ENCODE peak calls at places on chromosomes 6 and 20, in eight cellular contexts. M, L, P, Z, O, C, N and B are unnamed samples.
A peak's percentile ranks its signal among the peaks of the same experiment; 100 is the strongest.

GRCh38 chr6:47478233-47479155 is 905 bp downstream of the CD2AP start:
- DNase-seq in C (no peak), L (peak; percentile 34), O (no peak), Z (peak; percentile 36), M (no peak), N (peak; percentile 45), P (no peak), B (peak; percentile 46)

GRCh38 chr6:26420607-26421235 is 18.6 kb downstream of the BTN3A1 start:
- DNase-seq in Z (peak; percentile 48), N (peak; percentile 76), L (peak; percentile 43), C (no peak), M (no peak), O (no peak), P (no peak), B (peak; percentile 30)

GRCh38 chr6:422423-423061 is 31.0 kb downstream of the IRF4 start:
- DNase-seq in N (peak; percentile 63), P (no peak), O (peak; percentile 48), L (peak; percentile 96), C (peak; percentile 92), M (no peak), Z (peak; percentile 93), B (peak; percentile 97)

GRCh38 chr20:53935353-53936084 is 134.9 kb downstream of the BCAS1 start:
- DNase-seq in N (no peak), O (no peak), C (no peak), M (no peak), Z (no peak), P (no peak), L (no peak), B (no peak)

GRCh38 chr20:48822178-48822577 is 5.6 kb downstream of the PREX1 start:
- DNase-seq in M (no peak), C (no peak), O (no peak), L (no peak), P (no peak), N (no peak), Z (no peak), B (no peak)

GRCh38 chr6:52595000-52595795 is 18.3 kb upstream of the TRAM2 start:
- DNase-seq in N (peak; percentile 85), Z (peak; percentile 93), P (no peak), L (peak; percentile 9), O (peak; percentile 61), C (no peak), M (no peak), B (peak; percentile 61)

GRCh38 chr6:73585566-73586415 is 65.0 kb upstream of the EEF1A1 start:
- DNase-seq in P (no peak), O (peak; percentile 47), L (peak; percentile 72), C (peak; percentile 68), N (peak; percentile 91), M (no peak), Z (peak; percentile 83), B (peak; percentile 69)

GRCh38 chr6:136118787-136119186 is 131.3 kb downstream of the MTFR2 start:
- DNase-seq in P (no peak), C (no peak), O (no peak), N (no peak), L (no peak), M (no peak), Z (no peak), B (no peak)

GRCh38 chr20:59386819-59387218 is 86.4 kb downstream of the EDN3 start:
- DNase-seq in O (no peak), L (no peak), N (no peak), M (no peak), P (no peak), C (no peak), Z (no peak), B (no peak)

GRCh38 chr6:34523441-34524206 is 32.5 kb downstream of the SPDEF start:
- DNase-seq in P (peak; percentile 27), M (no peak), N (no peak), L (no peak), C (no peak), Z (no peak), O (no peak), B (no peak)

GRCh38 chr6:29532320-29532951 is 27.1 kb downstream of the UBD start:
- DNase-seq in N (no peak), M (no peak), Z (no peak), C (no peak), O (no peak), P (no peak), L (no peak), B (no peak)

GRCh38 chr6:42075159-42075838 is 25.0 kb downstream of the TAF8 start:
- DNase-seq in M (no peak), N (peak; percentile 60), L (peak; percentile 93), P (peak; percentile 90), C (peak; percentile 51), O (peak; percentile 21), Z (peak; percentile 58), B (peak; percentile 60)

GRCh38 chr6:77178821-77179220 is 284.5 kb downstream of the HTR1B start:
- DNase-seq in L (peak; percentile 5), C (no peak), O (peak; percentile 9), M (no peak), N (no peak), P (no peak), Z (peak; percentile 39), B (peak; percentile 65)

GRCh38 chr6:157143885-157144795 is 179.2 kb downstream of the TMEM242 start:
- DNase-seq in C (no peak), O (no peak), Z (peak; percentile 59), L (no peak), M (no peak), P (no peak), N (no peak), B (no peak)

GRCh38 chr6:111912904-111913303 is 39.7 kb upstream of the FYN start:
- DNase-seq in N (no peak), C (no peak), L (no peak), P (no peak), O (no peak), M (no peak), Z (no peak), B (no peak)

GRCh38 chr6:107362271-107362604 is 97.1 kb downstream of the PDSS2 start:
- DNase-seq in P (no peak), C (no peak), O (no peak), L (no peak), M (no peak), N (no peak), Z (no peak), B (no peak)

GRCh38 chr6:16854986-16855385 is 93.7 kb upstream of the ATXN1 start:
- DNase-seq in Z (peak; percentile 43), M (no peak), N (peak; percentile 67), P (no peak), L (peak; percentile 16), O (no peak), C (no peak), B (no peak)

GRCh38 chr6:133961831-133962230 is 8.8 kb downstream of the TBPL1 start:
- DNase-seq in P (no peak), M (no peak), L (no peak), Z (peak; percentile 76), N (no peak), O (no peak), C (no peak), B (no peak)

GRCh38 chr6:80020381-80021120 is 16.1 kb downstream of the TTK start:
- DNase-seq in P (no peak), O (no peak), Z (no peak), L (no peak), M (no peak), N (no peak), C (no peak), B (no peak)

GRCh38 chr20:50561379-50562078 is 51.3 kb downstream of the PTPN1 start:
- DNase-seq in C (peak; percentile 80), N (peak; percentile 92), L (peak; percentile 99), Z (peak; percentile 99), O (peak; percentile 86), M (no peak), P (no peak), B (peak; percentile 97)

GRCh38 chr20:47318596-47319516 is 37.6 kb downstream of the ZMYND8 start:
- DNase-seq in M (no peak), L (peak; percentile 67), N (peak; percentile 73), P (peak; percentile 93), Z (peak; percentile 75), O (no peak), C (no peak), B (peak; percentile 65)

GRCh38 chr6:3830806-3831205 is 18.4 kb upstream of the FAM50B start:
- DNase-seq in M (no peak), Z (no peak), P (no peak), L (no peak), C (no peak), O (no peak), N (no peak), B (no peak)

GRCh38 chr6:107082045-107082444 is 33.3 kb downstream of the BEND3 start:
- DNase-seq in Z (no peak), L (no peak), P (no peak), N (no peak), M (no peak), C (no peak), O (no peak), B (peak; percentile 76)

DNA sequence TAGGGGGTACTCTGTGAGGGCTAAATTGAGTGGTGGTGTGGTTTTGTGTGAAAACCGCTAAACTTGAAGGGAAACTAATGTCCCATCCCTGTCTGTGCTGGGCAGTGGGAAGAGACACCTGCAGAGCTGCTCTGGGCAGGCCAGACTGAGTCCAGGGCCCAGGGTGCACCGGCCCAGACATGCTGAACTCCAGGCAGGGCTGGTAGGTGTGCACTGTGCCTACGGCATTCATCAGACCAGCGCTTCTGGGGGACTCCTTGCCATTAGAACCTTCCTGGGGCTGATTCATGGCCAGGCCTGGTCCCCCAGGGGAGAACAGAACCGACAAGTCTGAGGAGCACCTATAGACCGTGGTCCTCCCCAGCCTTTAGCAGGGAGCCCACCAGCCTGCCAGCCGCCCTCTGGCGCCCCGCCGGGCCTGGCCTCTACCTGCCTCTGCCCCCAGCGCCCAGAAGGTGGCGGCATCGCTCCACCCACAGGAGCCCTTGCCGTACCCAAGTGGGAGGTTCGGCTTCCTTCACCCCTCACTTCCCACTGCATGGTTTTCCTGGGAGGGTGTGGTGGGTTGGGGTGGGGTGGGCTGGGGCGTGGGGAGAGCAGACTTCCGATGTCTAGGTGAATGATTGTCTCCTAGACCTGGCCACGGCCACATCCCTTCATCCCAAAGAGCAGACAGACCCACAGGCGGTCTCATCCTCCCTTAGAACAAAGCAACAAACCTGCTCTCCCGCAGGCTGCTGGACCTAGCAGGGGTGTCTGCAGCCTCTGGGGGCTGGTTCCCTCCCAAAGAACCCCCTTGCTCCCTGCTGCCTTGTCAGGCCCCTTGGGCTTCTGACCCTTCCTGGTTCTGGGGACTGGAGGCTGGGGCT is 15.5 kb downstream of the CCDC167 start:
- DNase-seq in Z (peak; percentile 25), C (no peak), P (peak; percentile 78), M (no peak), O (no peak), L (peak; percentile 56), N (peak; percentile 26), B (peak; percentile 19)
- H3K36me3 ChIP-seq in Z (peaks cover 6% of the 10 kb centered on the region), C (no peaks in the 10 kb centered on the region), P (peaks cover 38% of the 10 kb centered on the region), M (peaks cover 32% of the 10 kb centered on the region), O (peaks cover 14% of the 10 kb centered on the region), L (peaks cover 6% of the 10 kb centered on the region), N (peaks cover 49% of the 10 kb centered on the region), B (peaks cover 18% of the 10 kb centered on the region)

GRCh38 chr20:45892049-45892816 is 1.1 kb downstream of the CTSA start:
- DNase-seq in L (peak; percentile 55), N (peak; percentile 18), O (no peak), C (no peak), M (no peak), Z (no peak), P (no peak), B (peak; percentile 45)
- H3K4me3 ChIP-seq in L (peak overlapping the region; percentile 78), N (peak overlapping the region; percentile 79), O (peak overlapping the region; percentile 77), C (peak overlapping the region; percentile 68), M (peak overlapping the region; percentile 92), Z (peak overlapping the region; percentile 97), P (peak overlapping the region; percentile 80), B (peak overlapping the region; percentile 89)

GRCh38 chr6:147856687-147857086 is 348.2 kb downstream of the SAMD5 start:
- DNase-seq in O (no peak), N (no peak), P (no peak), C (no peak), L (no peak), Z (no peak), M (no peak), B (no peak)
- H3K36me3 ChIP-seq in O (no peaks in the 10 kb centered on the region), N (no peaks in the 10 kb centered on the region), P (no peaks in the 10 kb centered on the region), C (no peaks in the 10 kb centered on the region), L (no peaks in the 10 kb centered on the region), Z (no peaks in the 10 kb centered on the region), M (no peaks in the 10 kb centered on the region), B (no peaks in the 10 kb centered on the region)

GRCh38 chr6:71290611-71291010 is 2.0 kb downstream of the OGFRL1 start:
- DNase-seq in C (no peak), N (no peak), P (no peak), L (no peak), O (no peak), Z (no peak), M (no peak), B (no peak)
- H3K4me3 ChIP-seq in C (no peak overlapping the region), N (no peak overlapping the region), P (peak overlapping the region; percentile 74), L (no peak overlapping the region), O (no peak overlapping the region), Z (no peak overlapping the region), M (peak overlapping the region; percentile 94), B (no peak overlapping the region)